ENCODE peak calls at places on chromosomes 12 and 14, in ten cellular contexts. One of them, this sample, is unnamed.

GRCh38 chr14:23359722-23360447 is 5.1 kb downstream of the EFS start:
- DNase-seq in H9: no peak
- DNase-seq in NCI-H2081: no peak
- DNase-seq in AG09309: no peak
- DNase-seq in prostate gland: no peak
- DNase-seq in activated naive CD4-positive, alpha-beta T cell: no peak
- DNase-seq in stimulated activated CD4-positive, alpha-beta T cell treated with anti-CD3 and anti-CD28 coated beads, Interleukin-12 subunit alpha, Interleukin-12 subunit beta, amount 100 ng/mL, for 4 hours: no peak
- DNase-seq in GM23248: no peak
- DNase-seq in COLO829: no peak
- DNase-seq in CD4-positive, alpha-beta T cell: no peak
- DNase-seq in this sample: no peak

GRCh38 chr12:77082021-77082420 is 16.7 kb upstream of the E2F7 start:
- DNase-seq in H9: no peak
- DNase-seq in NCI-H2081: no peak
- DNase-seq in AG09309: no peak
- DNase-seq in prostate gland: no peak
- DNase-seq in activated naive CD4-positive, alpha-beta T cell: no peak
- DNase-seq in stimulated activated CD4-positive, alpha-beta T cell treated with anti-CD3 and anti-CD28 coated beads, Interleukin-12 subunit alpha, Interleukin-12 subunit beta, amount 100 ng/mL, for 4 hours: no peak
- DNase-seq in GM23248: no peak
- DNase-seq in COLO829: no peak
- DNase-seq in CD4-positive, alpha-beta T cell: no peak
- DNase-seq in this sample: no peak

GRCh38 chr12:88944403-88944802 is 364.1 kb upstream of the KITLG start:
- DNase-seq in H9: no peak
- DNase-seq in NCI-H2081: no peak
- DNase-seq in AG09309: no peak
- DNase-seq in prostate gland: no peak
- DNase-seq in activated naive CD4-positive, alpha-beta T cell: no peak
- DNase-seq in stimulated activated CD4-positive, alpha-beta T cell treated with anti-CD3 and anti-CD28 coated beads, Interleukin-12 subunit alpha, Interleukin-12 subunit beta, amount 100 ng/mL, for 4 hours: no peak
- DNase-seq in GM23248: peak
- DNase-seq in COLO829: no peak
- DNase-seq in CD4-positive, alpha-beta T cell: no peak
- DNase-seq in this sample: no peak

GRCh38 chr14:31897581-31898186 is 179.4 kb upstream of the ARHGAP5 start:
- DNase-seq in H9: no peak
- DNase-seq in NCI-H2081: no peak
- DNase-seq in AG09309: no peak
- DNase-seq in prostate gland: no peak
- DNase-seq in activated naive CD4-positive, alpha-beta T cell: no peak
- DNase-seq in stimulated activated CD4-positive, alpha-beta T cell treated with anti-CD3 and anti-CD28 coated beads, Interleukin-12 subunit alpha, Interleukin-12 subunit beta, amount 100 ng/mL, for 4 hours: no peak
- DNase-seq in GM23248: no peak
- DNase-seq in COLO829: no peak
- DNase-seq in CD4-positive, alpha-beta T cell: no peak
- DNase-seq in this sample: no peak

GRCh38 chr12:116161588-116161987 is 115.9 kb downstream of the MED13L start:
- DNase-seq in H9: no peak
- DNase-seq in NCI-H2081: no peak
- DNase-seq in AG09309: no peak
- DNase-seq in prostate gland: no peak
- DNase-seq in activated naive CD4-positive, alpha-beta T cell: no peak
- DNase-seq in stimulated activated CD4-positive, alpha-beta T cell treated with anti-CD3 and anti-CD28 coated beads, Interleukin-12 subunit alpha, Interleukin-12 subunit beta, amount 100 ng/mL, for 4 hours: no peak
- DNase-seq in GM23248: peak
- DNase-seq in COLO829: no peak
- DNase-seq in CD4-positive, alpha-beta T cell: no peak
- DNase-seq in this sample: no peak

GRCh38 chr12:121693155-121693554 is 19.4 kb upstream of the TMEM120B start:
- DNase-seq in H9: no peak
- DNase-seq in NCI-H2081: no peak
- DNase-seq in AG09309: no peak
- DNase-seq in prostate gland: no peak
- DNase-seq in activated naive CD4-positive, alpha-beta T cell: no peak
- DNase-seq in stimulated activated CD4-positive, alpha-beta T cell treated with anti-CD3 and anti-CD28 coated beads, Interleukin-12 subunit alpha, Interleukin-12 subunit beta, amount 100 ng/mL, for 4 hours: no peak
- DNase-seq in GM23248: no peak
- DNase-seq in COLO829: no peak
- DNase-seq in CD4-positive, alpha-beta T cell: no peak
- DNase-seq in this sample: no peak

GRCh38 chr12:14257734-14258467 is 107.6 kb upstream of the ATF7IP start:
- DNase-seq in H9: peak
- DNase-seq in NCI-H2081: peak
- DNase-seq in AG09309: peak
- DNase-seq in prostate gland: peak
- DNase-seq in activated naive CD4-positive, alpha-beta T cell: peak
- DNase-seq in stimulated activated CD4-positive, alpha-beta T cell treated with anti-CD3 and anti-CD28 coated beads, Interleukin-12 subunit alpha, Interleukin-12 subunit beta, amount 100 ng/mL, for 4 hours: peak
- DNase-seq in GM23248: peak
- DNase-seq in COLO829: peak
- DNase-seq in CD4-positive, alpha-beta T cell: peak
- DNase-seq in this sample: peak

GRCh38 chr14:53894456-53894855 is 62.2 kb downstream of the BMP4 start:
- DNase-seq in H9: no peak
- DNase-seq in NCI-H2081: no peak
- DNase-seq in AG09309: peak
- DNase-seq in prostate gland: no peak
- DNase-seq in activated naive CD4-positive, alpha-beta T cell: no peak
- DNase-seq in stimulated activated CD4-positive, alpha-beta T cell treated with anti-CD3 and anti-CD28 coated beads, Interleukin-12 subunit alpha, Interleukin-12 subunit beta, amount 100 ng/mL, for 4 hours: no peak
- DNase-seq in GM23248: peak
- DNase-seq in COLO829: no peak
- DNase-seq in CD4-positive, alpha-beta T cell: no peak
- DNase-seq in this sample: no peak

GRCh38 chr14:72512925-72513324 is 381.0 kb downstream of the DPF3 start:
- DNase-seq in H9: no peak
- DNase-seq in NCI-H2081: no peak
- DNase-seq in AG09309: no peak
- DNase-seq in prostate gland: no peak
- DNase-seq in activated naive CD4-positive, alpha-beta T cell: no peak
- DNase-seq in stimulated activated CD4-positive, alpha-beta T cell treated with anti-CD3 and anti-CD28 coated beads, Interleukin-12 subunit alpha, Interleukin-12 subunit beta, amount 100 ng/mL, for 4 hours: no peak
- DNase-seq in GM23248: peak
- DNase-seq in COLO829: no peak
- DNase-seq in CD4-positive, alpha-beta T cell: no peak
- DNase-seq in this sample: no peak

GRCh38 chr14:74501135-74501614 is 7.6 kb downstream of the ISCA2 start:
- DNase-seq in H9: peak
- DNase-seq in NCI-H2081: peak
- DNase-seq in AG09309: no peak
- DNase-seq in prostate gland: peak
- DNase-seq in activated naive CD4-positive, alpha-beta T cell: no peak
- DNase-seq in stimulated activated CD4-positive, alpha-beta T cell treated with anti-CD3 and anti-CD28 coated beads, Interleukin-12 subunit alpha, Interleukin-12 subunit beta, amount 100 ng/mL, for 4 hours: no peak
- DNase-seq in GM23248: peak
- DNase-seq in COLO829: no peak
- DNase-seq in CD4-positive, alpha-beta T cell: no peak
- DNase-seq in this sample: peak

GRCh38 chr12:106681210-106681609 is 93.3 kb upstream of the RIC8B start:
- DNase-seq in H9: no peak
- DNase-seq in NCI-H2081: no peak
- DNase-seq in AG09309: no peak
- DNase-seq in prostate gland: no peak
- DNase-seq in activated naive CD4-positive, alpha-beta T cell: no peak
- DNase-seq in stimulated activated CD4-positive, alpha-beta T cell treated with anti-CD3 and anti-CD28 coated beads, Interleukin-12 subunit alpha, Interleukin-12 subunit beta, amount 100 ng/mL, for 4 hours: no peak
- DNase-seq in GM23248: no peak
- DNase-seq in COLO829: no peak
- DNase-seq in CD4-positive, alpha-beta T cell: no peak
- DNase-seq in this sample: no peak

GRCh38 chr14:74913986-74914573 is 9.0 kb downstream of the RPS6KL1 start:
- DNase-seq in H9: peak
- DNase-seq in NCI-H2081: peak
- DNase-seq in AG09309: peak
- DNase-seq in prostate gland: peak
- DNase-seq in activated naive CD4-positive, alpha-beta T cell: no peak
- DNase-seq in stimulated activated CD4-positive, alpha-beta T cell treated with anti-CD3 and anti-CD28 coated beads, Interleukin-12 subunit alpha, Interleukin-12 subunit beta, amount 100 ng/mL, for 4 hours: no peak
- DNase-seq in GM23248: peak
- DNase-seq in COLO829: peak
- DNase-seq in CD4-positive, alpha-beta T cell: no peak
- DNase-seq in this sample: no peak

GRCh38 chr14:81162941-81163340 is 57.8 kb downstream of the GTF2A1 start:
- DNase-seq in H9: no peak
- DNase-seq in NCI-H2081: no peak
- DNase-seq in AG09309: no peak
- DNase-seq in prostate gland: no peak
- DNase-seq in activated naive CD4-positive, alpha-beta T cell: no peak
- DNase-seq in stimulated activated CD4-positive, alpha-beta T cell treated with anti-CD3 and anti-CD28 coated beads, Interleukin-12 subunit alpha, Interleukin-12 subunit beta, amount 100 ng/mL, for 4 hours: no peak
- DNase-seq in GM23248: peak
- DNase-seq in COLO829: no peak
- DNase-seq in CD4-positive, alpha-beta T cell: no peak
- DNase-seq in this sample: no peak

GRCh38 chr12:119206348-119207075 is 27.8 kb downstream of the HSPB8 start:
- DNase-seq in H9: peak
- DNase-seq in NCI-H2081: no peak
- DNase-seq in AG09309: no peak
- DNase-seq in prostate gland: no peak
- DNase-seq in activated naive CD4-positive, alpha-beta T cell: no peak
- DNase-seq in stimulated activated CD4-positive, alpha-beta T cell treated with anti-CD3 and anti-CD28 coated beads, Interleukin-12 subunit alpha, Interleukin-12 subunit beta, amount 100 ng/mL, for 4 hours: no peak
- DNase-seq in GM23248: no peak
- DNase-seq in COLO829: no peak
- DNase-seq in CD4-positive, alpha-beta T cell: no peak
- DNase-seq in this sample: no peak

GRCh38 chr12:29282452-29282851 is 98.5 kb downstream of the ERGIC2 start:
- DNase-seq in H9: no peak
- DNase-seq in NCI-H2081: no peak
- DNase-seq in AG09309: no peak
- DNase-seq in prostate gland: no peak
- DNase-seq in activated naive CD4-positive, alpha-beta T cell: no peak
- DNase-seq in stimulated activated CD4-positive, alpha-beta T cell treated with anti-CD3 and anti-CD28 coated beads, Interleukin-12 subunit alpha, Interleukin-12 subunit beta, amount 100 ng/mL, for 4 hours: no peak
- DNase-seq in GM23248: no peak
- DNase-seq in COLO829: no peak
- DNase-seq in CD4-positive, alpha-beta T cell: no peak
- DNase-seq in this sample: no peak

GRCh38 chr14:101254805-101255764 is 306.2 kb upstream of the DIO3 start:
- DNase-seq in H9: no peak
- DNase-seq in NCI-H2081: no peak
- DNase-seq in AG09309: no peak
- DNase-seq in prostate gland: no peak
- DNase-seq in activated naive CD4-positive, alpha-beta T cell: no peak
- DNase-seq in stimulated activated CD4-positive, alpha-beta T cell treated with anti-CD3 and anti-CD28 coated beads, Interleukin-12 subunit alpha, Interleukin-12 subunit beta, amount 100 ng/mL, for 4 hours: no peak
- DNase-seq in GM23248: peak
- DNase-seq in COLO829: no peak
- DNase-seq in CD4-positive, alpha-beta T cell: no peak
- DNase-seq in this sample: peak